ENCODE peak calls at places on chromosomes 7 and 10, in four cellular contexts. One of them, this sample, is unnamed.

GRCh38 chr7:103379270-103379975 is 32.0 kb downstream of the PSMC2 start:
- DNase-seq in NCI-H2029: no peak
- DNase-seq in LoVo: no peak
- DNase-seq in germinal center: peak; percentile 9
- DNase-seq in this sample: no peak

GRCh38 chr7:101171442-101171837 is 6.1 kb upstream of the VGF start:
- DNase-seq in NCI-H2029: no peak
- DNase-seq in LoVo: no peak
- DNase-seq in germinal center: no peak
- DNase-seq in this sample: no peak

GRCh38 chr7:121083790-121084251 is 95.3 kb downstream of the CPED1 start:
- DNase-seq in NCI-H2029: no peak
- DNase-seq in LoVo: no peak
- DNase-seq in germinal center: no peak
- DNase-seq in this sample: no peak

GRCh38 chr7:139798892-139799291 is 21.1 kb upstream of the HIPK2 start:
- DNase-seq in NCI-H2029: no peak
- DNase-seq in LoVo: no peak
- DNase-seq in germinal center: no peak
- DNase-seq in this sample: no peak

GRCh38 chr10:97718178-97718577 is 4.6 kb downstream of the MARVELD1 start:
- DNase-seq in NCI-H2029: no peak
- DNase-seq in LoVo: no peak
- DNase-seq in germinal center: no peak
- DNase-seq in this sample: no peak

GRCh38 chr10:16787361-16787791 is 29.8 kb downstream of the RSU1 start:
- DNase-seq in NCI-H2029: no peak
- DNase-seq in LoVo: no peak
- DNase-seq in germinal center: no peak
- DNase-seq in this sample: no peak

GRCh38 chr10:121293121-121293520 is 305.1 kb downstream of the FGFR2 start:
- DNase-seq in NCI-H2029: no peak
- DNase-seq in LoVo: no peak
- DNase-seq in germinal center: no peak
- DNase-seq in this sample: no peak

GRCh38 chr10:29585488-29585976 is 49.2 kb downstream of the SVIL start:
- DNase-seq in NCI-H2029: no peak
- DNase-seq in LoVo: no peak
- DNase-seq in germinal center: no peak
- DNase-seq in this sample: peak; percentile 62

GRCh38 chr10:83862723-83863122 is 276.6 kb upstream of the GHITM start:
- DNase-seq in NCI-H2029: peak; percentile 73
- DNase-seq in LoVo: no peak
- DNase-seq in germinal center: no peak
- DNase-seq in this sample: no peak

GRCh38 chr10:74586088-74586585 is 240.3 kb upstream of the KAT6B start:
- DNase-seq in NCI-H2029: no peak
- DNase-seq in LoVo: no peak
- DNase-seq in germinal center: no peak
- DNase-seq in this sample: no peak

GRCh38 chr7:132134814-132135445 is 441.3 kb downstream of the PLXNA4 start:
- DNase-seq in NCI-H2029: no peak
- DNase-seq in LoVo: no peak
- DNase-seq in germinal center: no peak
- DNase-seq in this sample: no peak

GRCh38 chr7:6294839-6295238 is 22.4 kb upstream of the CYTH3 start:
- DNase-seq in NCI-H2029: no peak
- DNase-seq in LoVo: no peak
- DNase-seq in germinal center: no peak
- DNase-seq in this sample: no peak

GRCh38 chr7:29207469-29207868 is 12.9 kb downstream of the CHN2 start:
- DNase-seq in NCI-H2029: no peak
- DNase-seq in LoVo: no peak
- DNase-seq in germinal center: no peak
- DNase-seq in this sample: no peak

GRCh38 chr10:782751-783648 is 93.5 kb upstream of the DIP2C start:
- DNase-seq in NCI-H2029: no peak
- DNase-seq in LoVo: no peak
- DNase-seq in germinal center: no peak
- DNase-seq in this sample: no peak

GRCh38 chr7:120550494-120551048 is 277.6 kb downstream of the KCND2 start:
- DNase-seq in NCI-H2029: peak; percentile 14
- DNase-seq in LoVo: no peak
- DNase-seq in germinal center: no peak
- DNase-seq in this sample: no peak

GRCh38 chr7:127252380-127252718 is 392 bp downstream of the GRM8 start:
- DNase-seq in NCI-H2029: no peak
- DNase-seq in LoVo: no peak
- DNase-seq in germinal center: no peak
- DNase-seq in this sample: no peak

GRCh38 chr10:94205370-94205930 is 157.3 kb downstream of the NOC3L start:
- DNase-seq in NCI-H2029: peak; percentile 13
- DNase-seq in LoVo: no peak
- DNase-seq in germinal center: no peak
- DNase-seq in this sample: no peak

GRCh38 chr7:78510580-78511188 is 712.1 kb downstream of the PHTF2 start:
- DNase-seq in NCI-H2029: no peak
- DNase-seq in LoVo: peak; percentile 61
- DNase-seq in germinal center: peak; percentile 3
- DNase-seq in this sample: peak; percentile 41

GRCh38 chr7:43927810-43928209 is 1.6 kb downstream of the UBE2D4 start:
- DNase-seq in NCI-H2029: no peak
- DNase-seq in LoVo: no peak
- DNase-seq in germinal center: no peak
- DNase-seq in this sample: no peak

GRCh38 chr10:130372866-130373265 is 236.7 kb downstream of the GLRX3 start:
- DNase-seq in NCI-H2029: no peak
- DNase-seq in LoVo: no peak
- DNase-seq in germinal center: no peak
- DNase-seq in this sample: no peak

GRCh38 chr7:109926738-109927137 is 1164.2 kb upstream of the LRRN3 start:
- DNase-seq in NCI-H2029: no peak
- DNase-seq in LoVo: no peak
- DNase-seq in germinal center: no peak
- DNase-seq in this sample: no peak

GRCh38 chr7:29839302-29839701 is 33.0 kb downstream of the WIPF3 start:
- DNase-seq in NCI-H2029: no peak
- DNase-seq in LoVo: no peak
- DNase-seq in germinal center: no peak
- DNase-seq in this sample: no peak

GRCh38 chr7:91397612-91398011 is 133.4 kb downstream of the FZD1 start:
- DNase-seq in NCI-H2029: peak; percentile 46
- DNase-seq in LoVo: no peak
- DNase-seq in germinal center: no peak
- DNase-seq in this sample: no peak

GRCh38 chr7:26278769-26279168 is 12.9 kb upstream of the SNX10 start:
- DNase-seq in NCI-H2029: no peak
- DNase-seq in LoVo: peak; percentile 53
- DNase-seq in germinal center: peak; percentile 32
- DNase-seq in this sample: no peak

GRCh38 chr7:1906087-1906830 is 236.2 kb downstream of the ELFN1 start:
- DNase-seq in NCI-H2029: no peak
- DNase-seq in LoVo: no peak
- DNase-seq in germinal center: no peak
- DNase-seq in this sample: no peak

GRCh38 chr7:41336981-41337380 is 365.9 kb downstream of the INHBA start:
- DNase-seq in NCI-H2029: no peak
- DNase-seq in LoVo: no peak
- DNase-seq in germinal center: no peak
- DNase-seq in this sample: no peak

GRCh38 chr10:71522438-71523144 is 125.9 kb downstream of the CDH23 start:
- DNase-seq in NCI-H2029: no peak
- DNase-seq in LoVo: no peak
- DNase-seq in germinal center: no peak
- DNase-seq in this sample: no peak

GRCh38 chr10:5537684-5538083 is 12.9 kb downstream of the CALML3 start:
- DNase-seq in NCI-H2029: no peak
- DNase-seq in LoVo: no peak
- DNase-seq in germinal center: no peak
- DNase-seq in this sample: no peak

GRCh38 chr10:79084012-79084971 is 15.5 kb downstream of the ZMIZ1 start:
- DNase-seq in NCI-H2029: peak; percentile 42
- DNase-seq in LoVo: peak; percentile 30
- DNase-seq in germinal center: peak; percentile 56
- DNase-seq in this sample: no peak

GRCh38 chr7:150978136-150978789 is at the start of gene KCNH2:
- DNase-seq in NCI-H2029: peak; percentile 67
- DNase-seq in LoVo: peak; percentile 46
- DNase-seq in germinal center: peak; percentile 73
- DNase-seq in this sample: peak; percentile 85

GRCh38 chr10:52135101-52135500 is 179.0 kb upstream of the DKK1 start:
- DNase-seq in NCI-H2029: no peak
- DNase-seq in LoVo: no peak
- DNase-seq in germinal center: no peak
- DNase-seq in this sample: no peak

GRCh38 chr7:16867328-16867727 is 14.5 kb downstream of the AGR3 start:
- DNase-seq in NCI-H2029: no peak
- DNase-seq in LoVo: no peak
- DNase-seq in germinal center: no peak
- DNase-seq in this sample: no peak

GRCh38 chr7:128303133-128303532 is 40.6 kb downstream of the RBM28 start:
- DNase-seq in NCI-H2029: no peak
- DNase-seq in LoVo: no peak
- DNase-seq in germinal center: no peak
- DNase-seq in this sample: no peak

GRCh38 chr7:120278773-120279172 is 5.8 kb downstream of the KCND2 start:
- DNase-seq in NCI-H2029: no peak
- DNase-seq in LoVo: no peak
- DNase-seq in germinal center: no peak
- DNase-seq in this sample: no peak